ENCODE peak calls at places on chromosomes 1 and 21, in four cellular contexts. U, G, C and R are unnamed samples. For H3K9me3, the result is how much of the 10 kb centered on the place peaks cover.

GRCh38 chr1:226601456-226601855 is 52.9 kb downstream of the STUM start:
- DNase-seq in U (no peak), C (no peak), G (no peak), R (no peak)

GRCh38 chr1:113140588-113141446 is 67.8 kb downstream of the LRIG2 start:
- DNase-seq in C (peak), G (peak), U (peak), R (peak)

GRCh38 chr1:26582836-26583460 is 53.4 kb downstream of the RPS6KA1 start:
- DNase-seq in G (peak), C (no peak), U (no peak), R (no peak)

GRCh38 chr1:60757485-60757884 is 324.9 kb upstream of the NFIA start:
- DNase-seq in G (no peak), C (no peak), U (no peak), R (no peak)

GRCh38 chr21:37130971-37131370 is 57.9 kb downstream of the TTC3 start:
- DNase-seq in U (no peak), G (no peak), C (no peak), R (no peak)

GRCh38 chr1:41503507-41504125 is 19.1 kb upstream of the EDN2 start:
- DNase-seq in U (no peak), C (no peak), G (no peak), R (no peak)

GRCh38 chr1:178945763-178946266 is 74.9 kb upstream of the ANGPTL1 start:
- DNase-seq in G (no peak), U (no peak), C (no peak), R (no peak)

GRCh38 chr1:18633428-18634155 is 2.9 kb downstream of the PAX7 start:
- DNase-seq in C (no peak), U (no peak), G (no peak), R (no peak)

GRCh38 chr1:103365860-103366569 is 159.5 kb upstream of the RNPC3 start:
- DNase-seq in U (no peak), C (no peak), G (no peak), R (no peak)

GRCh38 chr1:208136459-208137143 is 107.6 kb downstream of the PLXNA2 start:
- DNase-seq in C (no peak), U (no peak), G (no peak), R (no peak)

GRCh38 chr21:42672699-42673458 is 19.5 kb downstream of the PDE9A start:
- DNase-seq in G (no peak), C (no peak), U (no peak), R (no peak)

GRCh38 chr1:24554714-24555113 is 1.2 kb upstream of the NCMAP start:
- DNase-seq in U (no peak), G (no peak), C (no peak), R (no peak)

GRCh38 chr1:8951246-8951645 is 5.6 kb downstream of the CA6 start:
- DNase-seq in C (no peak), U (no peak), G (no peak), R (no peak)

GRCh38 chr1:245091818-245092637 is 62.8 kb upstream of the KIF26B start:
- DNase-seq in U (peak), C (peak), G (no peak), R (no peak)

GRCh38 chr1:151773698-151774097 is 10.4 kb upstream of the MRPL9 start:
- DNase-seq in G (no peak), U (no peak), C (peak), R (no peak)

GRCh38 chr1:219215477-219215876 is 41.8 kb downstream of the LYPLAL1 start:
- DNase-seq in G (no peak), U (no peak), C (no peak), R (no peak)

GRCh38 chr1:70807088-70807664 is 240.4 kb downstream of the PTGER3 start:
- DNase-seq in G (no peak), C (no peak), U (no peak), R (no peak)

GRCh38 chr1:166884040-166884642 is 8.1 kb upstream of the TADA1 start:
- DNase-seq in C (peak), G (no peak), U (peak), R (no peak)
- H3K4me3 ChIP-seq in C (no peak), G (peak), U (no peak), R (no peak)

GRCh38 chr1:87167855-87168630 is 160.6 kb upstream of the LMO4 start:
- DNase-seq in C (no peak), U (no peak), G (no peak), R (no peak)
- H3K9me3 ChIP-seq in C (under half), U (under half), G (under half), R (under half)

GRCh38 chr1:78005755-78006154 is 1.0 kb downstream of the DNAJB4 start:
- DNase-seq in U (no peak), C (peak), G (no peak), R (peak)

GRCh38 chr1:78004719-78005346 is at the start of gene DNAJB4:
- DNase-seq in U (peak), G (peak), C (peak), R (peak)

GRCh38 chr1:78005347-78005722 is 596 bp downstream of the DNAJB4 start:
- DNase-seq in G (no peak), U (no peak), C (peak), R (peak)

GRCh38 chr1:78003882-78004718 is 639 bp upstream of the DNAJB4 start:
- DNase-seq in C (peak), G (no peak), U (peak), R (no peak)

DNA sequence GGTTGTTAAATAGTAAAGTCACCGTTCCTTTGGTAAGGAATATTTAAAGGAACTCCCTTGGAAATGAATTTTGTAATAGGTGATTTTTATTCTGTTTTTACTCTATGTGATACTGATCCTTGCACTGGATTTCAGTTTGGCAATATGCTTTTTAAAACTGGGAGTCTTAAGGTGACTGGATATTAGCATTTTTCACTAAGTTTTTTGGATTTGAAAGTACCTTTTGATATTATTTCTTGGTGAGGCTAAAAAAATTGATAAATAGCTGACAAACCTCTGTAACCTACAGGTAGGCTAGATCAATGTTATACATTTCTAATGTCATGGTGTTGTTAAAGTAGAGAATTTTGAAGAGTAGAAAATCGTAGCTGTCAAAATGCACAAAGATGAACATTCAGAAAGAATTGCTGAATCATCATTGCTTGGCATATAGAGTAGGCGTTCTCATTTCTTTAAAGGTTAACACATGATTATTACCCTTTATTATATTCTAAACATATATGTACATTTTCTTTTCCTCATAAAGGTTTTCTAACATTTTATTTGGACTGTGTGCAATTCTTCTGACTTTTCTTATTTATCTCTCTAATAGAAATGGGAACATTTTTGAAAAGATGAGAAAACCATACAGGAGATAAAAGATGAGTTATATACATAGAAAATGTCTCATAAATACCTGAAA is 1.5 kb upstream of the DNAJB4 start:
- DNase-seq in U (no peak), G (no peak), C (peak), R (no peak)
- H3K4me3 ChIP-seq in U (peak), G (peak), C (peak), R (no peak)

DNA sequence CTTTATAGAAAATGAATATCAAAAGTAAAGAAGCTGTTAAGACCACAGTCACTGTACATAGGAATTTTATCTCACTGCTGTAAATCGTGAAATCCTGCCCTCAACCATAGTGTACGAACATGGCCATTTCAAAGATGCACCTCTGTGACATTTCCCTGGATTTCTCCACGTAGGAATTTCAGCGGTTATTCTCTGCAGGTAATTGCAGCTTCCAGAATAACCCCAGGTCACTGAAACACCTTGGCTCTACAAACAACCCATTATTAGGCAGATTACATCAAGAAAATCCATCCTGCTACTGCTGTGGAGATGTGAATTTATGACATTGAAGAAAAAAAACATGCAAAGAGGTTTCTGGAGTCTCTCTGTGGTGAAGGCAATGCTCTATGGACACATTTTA is 196.2 kb upstream of the USP25 start:
- DNase-seq in G (no peak), C (no peak), U (no peak), R (no peak)
- H3K9me3 ChIP-seq in G (under half), C (under half), U (under half), R (under half)

DNA sequence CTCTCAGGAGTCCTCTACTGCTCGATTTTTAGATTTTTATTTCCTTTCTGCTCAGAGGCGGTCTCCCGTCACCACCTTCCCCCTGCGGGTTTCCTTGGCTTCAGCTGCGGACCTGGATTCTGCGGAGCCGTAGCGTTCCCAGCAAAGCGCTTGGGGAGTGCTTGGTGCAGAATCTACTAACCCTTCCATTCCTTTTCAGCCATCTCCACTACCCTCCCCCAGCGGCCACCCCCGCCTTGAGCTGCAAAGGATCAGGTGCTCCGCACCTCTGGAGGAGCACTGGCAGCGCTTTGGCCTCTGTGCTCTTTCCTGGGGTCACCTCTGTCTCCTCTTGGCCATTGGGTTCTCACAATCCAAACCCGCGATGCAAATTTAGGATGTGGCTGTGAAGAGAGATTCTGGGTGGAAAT is 3.8 kb downstream of the OLIG2 start:
- DNase-seq in U (no peak), C (no peak), G (no peak), R (no peak)
- H3K4me3 ChIP-seq in U (no peak), C (no peak), G (no peak), R (no peak)